ENCODE peak calls at places on chromosomes 16 and 17, in four cellular contexts. Z, E, G and D are unnamed samples.

GRCh38 chr17:65193305-65194293 is 56.4 kb downstream of the RGS9 start:
- DNase-seq in Z (no peak), G (no peak), E (no peak), D (no peak)

GRCh38 chr17:19313746-19314651 is 48.5 kb downstream of the B9D1 start:
- DNase-seq in Z (no peak), G (peak), E (no peak), D (no peak)

GRCh38 chr17:53950858-53951250 is 128.1 kb downstream of the KIF2B start:
- DNase-seq in G (no peak), Z (no peak), E (no peak), D (no peak)

GRCh38 chr17:64174686-64175456 is 44.9 kb upstream of the ERN1 start:
- DNase-seq in E (no peak), Z (no peak), G (no peak), D (no peak)

GRCh38 chr17:19329839-19330238 is 32.7 kb downstream of the B9D1 start:
- DNase-seq in G (no peak), E (no peak), Z (no peak), D (no peak)

GRCh38 chr16:9457215-9457614 is 365.8 kb downstream of the HAPSTR1 start:
- DNase-seq in G (no peak), Z (no peak), E (no peak), D (no peak)

GRCh38 chr16:74984194-74984669 is 691 bp downstream of the WDR59 start:
- DNase-seq in G (peak), Z (no peak), E (peak), D (no peak)

GRCh38 chr16:27450836-27451341 is 48.9 kb downstream of the IL21R start:
- DNase-seq in G (no peak), E (no peak), Z (peak), D (no peak)

GRCh38 chr16:24685539-24686432 is 43.7 kb upstream of the TNRC6A start:
- DNase-seq in Z (no peak), E (peak), G (no peak), D (peak)

GRCh38 chr17:40106089-40106759 is 5.8 kb upstream of the NR1D1 start:
- DNase-seq in G (no peak), E (no peak), Z (no peak), D (no peak)

GRCh38 chr16:7209598-7209997 is 123.0 kb upstream of the RBFOX1 start:
- DNase-seq in G (peak), E (no peak), Z (no peak), D (no peak)

DNA sequence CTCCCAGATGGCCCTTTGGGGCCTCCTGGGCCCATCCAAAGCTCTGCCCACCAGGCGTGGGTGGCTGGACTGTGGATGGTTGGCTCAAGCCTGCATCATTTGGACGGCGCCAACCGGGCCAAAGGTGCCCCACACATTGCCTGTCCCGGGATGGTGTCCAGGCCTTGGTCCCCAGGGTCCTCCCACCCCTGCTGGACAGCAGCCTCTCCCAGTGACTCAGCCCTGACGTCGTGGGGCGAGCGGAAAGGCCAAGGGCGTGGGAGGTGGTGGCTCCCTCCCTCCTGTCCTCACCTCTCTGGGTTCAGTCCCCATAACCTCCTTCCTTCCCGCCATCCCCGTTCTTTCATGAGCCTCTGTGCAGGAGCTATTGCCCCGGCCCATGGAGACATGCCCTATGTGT is 42.1 kb upstream of the DLX4 start:
- DNase-seq in Z (no peak), E (no peak), G (peak), D (no peak)
- TF ChIP-seq TARDBP in Z (no peak), E (no peak), G (no peak), D (no peak)

DNA sequence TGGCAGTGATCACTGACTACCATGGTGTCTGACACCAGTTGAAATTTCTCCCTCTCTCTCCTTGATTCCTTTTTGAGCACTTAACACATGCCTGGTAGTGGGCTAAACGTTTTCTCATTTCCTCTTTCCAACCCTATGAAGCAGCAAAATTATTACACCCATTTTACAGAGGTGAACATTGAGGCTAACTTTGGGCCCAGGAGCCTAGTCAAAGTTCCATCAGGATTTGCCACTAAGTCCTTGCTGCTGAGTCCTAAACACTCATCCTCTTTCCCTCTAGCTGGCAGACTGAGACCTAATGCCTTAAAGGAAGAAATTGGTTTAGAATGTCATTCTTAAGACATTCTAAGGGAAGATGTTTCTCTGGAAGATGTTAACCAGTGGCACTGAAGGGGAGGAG is 74.7 kb upstream of the IRX3 start:
- DNase-seq in Z (no peak), E (no peak), G (no peak), D (no peak)
- TF ChIP-seq TARDBP in Z (no peak), E (no peak), G (no peak), D (no peak)

DNA sequence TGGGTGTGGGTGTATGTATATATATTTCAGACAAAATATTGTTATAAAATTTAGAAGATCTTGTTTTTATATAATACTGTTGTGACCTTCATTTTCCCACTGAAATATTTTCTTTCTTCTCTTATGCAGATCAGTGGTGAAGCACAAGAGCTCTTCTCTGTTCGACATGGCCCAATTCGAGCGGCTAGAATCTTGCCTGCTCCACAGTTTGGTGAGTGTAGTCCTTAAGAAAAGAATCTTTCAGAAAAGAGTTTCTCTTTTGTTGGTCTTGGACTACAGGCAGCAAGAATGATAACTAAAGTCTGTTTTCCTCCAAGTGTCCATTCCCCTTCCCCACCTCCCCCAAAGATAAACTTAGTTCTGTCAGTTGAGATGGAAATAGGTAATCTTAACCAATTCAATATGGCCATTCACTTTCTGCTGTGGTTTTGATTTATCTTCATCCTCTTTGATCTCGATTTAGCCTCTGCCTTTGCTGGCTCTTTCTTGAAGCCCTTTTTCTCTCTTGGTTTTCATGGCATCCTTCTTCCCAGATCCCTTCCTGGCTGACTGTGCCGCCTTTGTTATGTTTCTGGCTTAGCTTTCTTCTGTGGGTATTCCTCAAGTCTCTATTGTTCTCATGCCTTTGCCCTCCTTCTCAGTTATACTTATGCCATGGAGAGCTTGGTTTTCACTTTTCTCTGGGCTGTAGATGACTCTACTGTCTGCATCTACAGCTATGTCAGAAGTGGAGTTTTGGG is 69.6 kb downstream of the BCAS3 start:
- DNase-seq in E (no peak), G (no peak), Z (no peak), D (no peak)
- TF ChIP-seq TARDBP in E (no peak), G (no peak), Z (no peak), D (no peak)

GRCh38 chr17:3879591-3880417 is 13.0 kb downstream of the CAMKK1 start:
- DNase-seq in Z (no peak), G (no peak), E (no peak), D (no peak)
- TF ChIP-seq TARDBP in Z (no peak), G (no peak), E (no peak), D (no peak)

GRCh38 chr16:66519482-66519881 is 30.4 kb downstream of the TK2 start:
- DNase-seq in G (no peak), E (no peak), Z (no peak), D (no peak)

GRCh38 chr16:66521227-66521626 is 28.7 kb downstream of the TK2 start:
- DNase-seq in Z (no peak), G (no peak), E (no peak), D (no peak)

GRCh38 chr16:66519974-66520373 is 29.9 kb downstream of the TK2 start:
- DNase-seq in G (no peak), Z (no peak), E (no peak), D (no peak)

GRCh38 chr16:66521951-66522771 is 27.8 kb downstream of the TK2 start:
- DNase-seq in G (peak), Z (peak), E (no peak), D (no peak)

GRCh38 chr16:66520406-66521194 is 29.3 kb downstream of the TK2 start:
- DNase-seq in G (no peak), Z (no peak), E (no peak), D (no peak)
- TF ChIP-seq TARDBP in G (no peak), Z (no peak), E (no peak), D (no peak)

DNA sequence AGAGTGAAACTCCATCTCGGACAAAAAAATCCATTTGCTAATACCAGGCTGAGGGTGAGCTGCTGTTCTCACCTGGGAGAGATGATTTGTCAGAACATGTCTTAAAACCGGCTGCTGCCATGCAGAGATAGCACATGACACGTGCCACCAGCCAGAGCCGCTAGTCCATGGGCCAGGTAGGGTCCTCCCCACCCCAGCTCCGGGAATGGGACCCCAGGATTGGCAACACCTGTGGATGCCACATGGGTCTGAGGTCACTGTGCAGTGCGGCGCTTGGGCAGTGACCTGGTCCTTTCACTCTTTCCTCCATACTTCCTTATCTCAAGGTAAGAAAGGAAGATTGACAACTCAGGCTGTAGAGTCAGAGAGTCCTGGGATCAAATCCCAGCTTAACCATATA is 393.3 kb upstream of the TNRC6C start:
- DNase-seq in Z (no peak), E (no peak), G (no peak), D (no peak)
- TF ChIP-seq TARDBP in Z (no peak), E (no peak), G (no peak), D (no peak)

DNA sequence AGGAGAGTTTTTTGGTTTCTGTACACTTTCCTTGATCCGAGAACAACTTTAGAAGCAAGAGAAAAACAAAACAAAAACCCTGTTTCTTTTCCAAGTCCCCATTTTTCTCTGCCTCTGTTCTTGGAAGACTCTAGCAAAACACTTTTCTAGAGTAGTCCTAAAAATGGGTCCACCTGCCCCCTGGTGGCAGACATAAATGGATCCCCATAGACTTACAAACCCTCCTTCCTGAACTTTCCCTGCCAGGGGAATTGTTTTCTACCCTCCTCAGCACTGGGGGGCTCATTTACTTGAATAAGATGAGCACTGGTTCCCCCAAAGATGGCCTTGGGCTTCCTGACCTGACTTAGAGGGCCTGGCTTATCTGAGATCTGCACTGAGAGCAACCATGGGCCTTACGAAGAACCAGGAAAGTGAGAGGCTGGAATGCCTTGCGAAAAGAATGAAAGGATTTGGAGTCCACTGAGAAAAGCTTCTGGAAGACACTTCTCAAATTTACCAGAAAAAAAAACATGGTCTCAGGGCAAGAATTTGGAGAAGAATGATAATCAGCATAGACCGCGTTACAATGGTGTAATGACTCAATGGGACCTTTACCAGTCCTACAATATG is 48.0 kb upstream of the CDYL2 start:
- DNase-seq in E (peak), G (peak), Z (no peak), D (peak)
- TF ChIP-seq TARDBP in E (no peak), G (no peak), Z (no peak), D (no peak)

DNA sequence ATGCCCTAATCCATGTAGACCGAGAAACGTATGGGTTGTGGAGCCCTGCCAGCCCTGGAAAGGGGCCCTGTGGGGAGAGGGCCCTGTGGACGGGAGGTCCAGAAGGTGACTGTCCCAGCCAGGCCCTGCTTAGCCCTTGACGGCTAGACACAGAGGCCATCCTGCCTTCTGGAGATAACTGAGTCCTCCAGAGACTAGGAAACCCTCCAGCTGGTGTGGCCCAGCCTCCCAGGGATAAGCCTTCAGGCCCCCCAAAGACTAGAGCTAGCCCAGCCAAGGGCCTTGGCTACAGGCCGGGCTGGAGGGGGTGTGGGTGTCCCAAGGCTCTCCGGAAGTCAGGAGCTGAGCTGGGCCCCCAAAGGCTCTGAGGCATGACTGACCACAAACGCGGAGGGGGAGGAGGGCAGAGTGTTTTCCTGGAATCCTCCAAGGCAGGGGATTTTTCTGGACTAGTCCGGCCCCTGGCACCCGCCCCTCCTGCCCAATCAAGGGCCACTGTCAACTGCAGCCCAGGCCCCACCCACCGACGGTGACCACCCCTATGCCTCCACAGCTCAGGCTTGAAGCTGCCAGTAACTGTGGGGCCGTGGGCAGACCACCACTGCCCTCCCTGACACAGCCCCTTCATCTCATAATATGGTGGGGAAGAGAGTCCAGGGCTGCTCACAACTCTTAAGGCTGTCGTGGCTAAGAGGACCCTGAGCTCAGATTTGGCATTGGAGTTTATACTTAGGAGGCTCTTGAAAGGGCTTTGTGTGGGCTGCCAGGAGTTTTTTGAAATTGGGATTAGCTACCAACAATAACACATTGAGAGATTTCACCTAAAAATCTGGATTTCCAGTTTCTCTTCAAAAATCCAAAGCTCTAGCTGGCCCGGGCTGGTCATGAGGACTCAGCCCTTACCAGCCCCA is 823 bp upstream of the VASN start:
- DNase-seq in Z (no peak), G (peak), E (peak), D (no peak)
- TF ChIP-seq TARDBP in Z (no peak), G (no peak), E (no peak), D (no peak)

GRCh38 chr17:76263896-76264295 is 1.3 kb upstream of the UBALD2 start:
- DNase-seq in E (no peak), G (no peak), Z (no peak), D (no peak)

GRCh38 chr17:76262732-76263344 is 2.3 kb upstream of the UBALD2 start:
- DNase-seq in Z (no peak), G (no peak), E (no peak), D (no peak)

GRCh38 chr17:76260220-76260619 is 4.9 kb upstream of the UBALD2 start:
- DNase-seq in Z (no peak), G (no peak), E (no peak), D (no peak)

GRCh38 chr17:76260669-76261068 is 4.5 kb upstream of the UBALD2 start:
- DNase-seq in E (no peak), G (no peak), Z (no peak), D (no peak)

GRCh38 chr17:76261421-76262215 is 3.5 kb upstream of the UBALD2 start:
- DNase-seq in E (no peak), G (no peak), Z (no peak), D (no peak)
- TF ChIP-seq TARDBP in E (no peak), G (no peak), Z (no peak), D (no peak)

GRCh38 chr16:86222541-86222940 is 287.8 kb upstream of the FOXF1 start:
- DNase-seq in E (no peak), Z (no peak), G (no peak), D (no peak)
- TF ChIP-seq TARDBP in E (no peak), Z (no peak), G (no peak), D (no peak)